ENCODE peak calls at places on chromosomes 3 and 15, in four cellular contexts. A is IMR-90, Y is uterus, R is transverse colon. Z is an unnamed sample.

GRCh38 chr3:52291508-52292181 is 4.0 kb downstream of the GLYCTK start:
- DNase-seq in Y (no peak), A (no peak), R (peak; percentile 41), Z (no peak)

GRCh38 chr3:102686792-102687191 is 252.0 kb downstream of the ZPLD1 start:
- DNase-seq in A (no peak), Y (no peak), R (no peak), Z (no peak)

GRCh38 chr3:117962750-117963149 is 1071.9 kb downstream of the IGSF11 start:
- DNase-seq in Y (no peak), R (no peak), A (peak; percentile 79), Z (peak; percentile 80)

GRCh38 chr15:48315041-48315440 is 16.2 kb upstream of the DUT start:
- DNase-seq in A (no peak), R (no peak), Y (no peak), Z (no peak)

GRCh38 chr15:69017978-69018377 is 3.5 kb downstream of the NOX5 start:
- DNase-seq in Y (no peak), R (no peak), A (no peak), Z (no peak)

GRCh38 chr15:55389276-55389631 is 18.9 kb downstream of the CCPG1 start:
- DNase-seq in R (no peak), Y (no peak), A (peak; percentile 35), Z (peak; percentile 36)

GRCh38 chr3:194277547-194278091 is 73.5 kb downstream of the CPN2 start:
- DNase-seq in R (peak; percentile 21), Y (peak; percentile 86), A (peak; percentile 33), Z (peak; percentile 72)

GRCh38 chr3:177441813-177442646 is 244.7 kb upstream of the TBL1XR1 start:
- DNase-seq in Y (peak; percentile 57), R (no peak), A (no peak), Z (peak; percentile 71)

GRCh38 chr3:132417695-132418520 is 606 bp downstream of the DNAJC13 start:
- DNase-seq in Y (no peak), R (peak; percentile 80), A (peak; percentile 58), Z (peak; percentile 66)

GRCh38 chr3:84224262-84224661 is 734.5 kb upstream of the CADM2 start:
- DNase-seq in R (no peak), A (no peak), Y (no peak), Z (peak; percentile 16)

GRCh38 chr15:52791776-52792175 is 1.6 kb upstream of the ONECUT1 start:
- DNase-seq in R (no peak), Y (no peak), A (no peak), Z (no peak)

GRCh38 chr3:158200973-158201372 is 91.1 kb downstream of the RSRC1 start:
- DNase-seq in R (no peak), Y (no peak), A (no peak), Z (no peak)

GRCh38 chr3:88033088-88033487 is 25.7 kb downstream of the CGGBP1 start:
- DNase-seq in A (no peak), Y (no peak), R (no peak), Z (no peak)

GRCh38 chr3:88031543-88032148 is 27.2 kb downstream of the CGGBP1 start:
- DNase-seq in Y (no peak), R (no peak), A (peak; percentile 27), Z (peak; percentile 27)

GRCh38 chr3:88033806-88034205 is 25.0 kb downstream of the CGGBP1 start:
- DNase-seq in Y (no peak), R (no peak), A (no peak), Z (no peak)

GRCh38 chr3:88030200-88030599 is 28.6 kb downstream of the CGGBP1 start:
- DNase-seq in Y (no peak), A (no peak), R (no peak), Z (no peak)

GRCh38 chr3:88032245-88032644 is 26.6 kb downstream of the CGGBP1 start:
- DNase-seq in Y (no peak), A (peak; percentile 3), R (no peak), Z (peak; percentile 6)
- H3K4me3 ChIP-seq in Y (peak overlapping the region; percentile 30), A (peak overlapping the region; percentile 74), R (peak overlapping the region; percentile 25), Z (peak overlapping the region; percentile 66)

GRCh38 chr3:122919291-122919610 is 108.3 kb downstream of the SEMA5B start:
- DNase-seq in Y (no peak), R (no peak), A (no peak), Z (no peak)
- H3K27me3 ChIP-seq in Y (no peaks in the 10 kb centered on the region), R (peaks cover 50% of the 10 kb centered on the region), A (peaks cover 67% of the 10 kb centered on the region), Z (peaks cover 23% of the 10 kb centered on the region)

GRCh38 chr3:25403890-25404460 is 24.1 kb upstream of the RARB start:
- DNase-seq in A (no peak), R (no peak), Y (no peak), Z (no peak)
- H3K4me3 ChIP-seq in A (no peak overlapping the region), R (no peak overlapping the region), Y (no peak overlapping the region), Z (no peak overlapping the region)

GRCh38 chr15:96412045-96412918 is 81.8 kb downstream of the NR2F2 start:
- DNase-seq in A (no peak), R (no peak), Y (no peak), Z (no peak)

GRCh38 chr15:96409231-96410138 is 79.0 kb downstream of the NR2F2 start:
- DNase-seq in R (peak; percentile 16), Y (no peak), A (peak; percentile 5), Z (peak; percentile 1)

GRCh38 chr15:96408591-96409183 is 78.2 kb downstream of the NR2F2 start:
- DNase-seq in Y (no peak), R (no peak), A (no peak), Z (no peak)

GRCh38 chr15:96411056-96412031 is 80.8 kb downstream of the NR2F2 start:
- DNase-seq in A (no peak), Y (no peak), R (no peak), Z (no peak)

DNA sequence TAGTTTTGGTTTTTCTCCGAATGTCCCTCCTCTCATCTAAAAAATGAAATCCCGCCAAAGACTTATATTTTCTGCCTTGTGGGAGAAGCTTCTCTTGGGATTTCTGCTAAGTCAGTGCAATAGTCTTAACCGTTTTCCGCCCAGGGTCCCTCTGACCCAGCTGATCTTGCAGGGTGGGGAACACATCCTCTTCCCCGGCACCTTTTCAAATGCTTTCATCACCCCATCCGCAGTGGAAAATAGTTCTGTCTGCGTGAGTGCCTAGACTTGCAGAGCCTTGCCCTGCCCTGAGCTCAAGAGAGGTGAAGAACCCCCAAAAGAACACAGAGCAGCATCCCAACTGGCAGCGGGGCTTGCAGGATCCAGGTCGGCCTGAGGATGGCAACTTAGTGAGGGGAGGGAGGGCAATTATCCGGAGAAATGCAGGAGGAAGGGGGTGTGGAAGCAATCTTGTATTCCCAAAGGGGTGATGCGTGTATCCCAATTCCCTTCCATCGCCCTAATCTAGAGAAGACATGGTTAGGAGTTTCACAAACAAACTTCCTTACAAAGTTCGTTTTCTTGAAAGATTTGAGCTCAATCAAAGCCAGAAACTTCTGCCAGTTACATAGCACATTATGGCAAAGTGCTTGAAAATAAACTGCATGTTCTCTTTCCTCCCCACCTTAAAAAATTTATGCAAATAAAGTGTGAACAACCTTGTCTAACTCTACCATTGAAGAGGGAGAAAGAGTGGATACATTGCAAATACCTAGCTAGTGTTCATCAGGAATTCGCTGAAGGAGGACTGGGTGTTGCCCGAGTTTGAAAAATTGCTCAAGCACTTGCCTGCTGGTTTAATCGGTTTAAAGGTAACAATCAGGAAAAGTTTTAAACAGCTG is 79.9 kb downstream of the NR2F2 start:
- DNase-seq in A (no peak), Y (no peak), R (no peak), Z (no peak)
- H3K27me3 ChIP-seq in A (peaks cover 85% of the 10 kb centered on the region), Y (peaks cover 20% of the 10 kb centered on the region), R (peaks cover 99% of the 10 kb centered on the region), Z (peaks cover 92% of the 10 kb centered on the region)

DNA sequence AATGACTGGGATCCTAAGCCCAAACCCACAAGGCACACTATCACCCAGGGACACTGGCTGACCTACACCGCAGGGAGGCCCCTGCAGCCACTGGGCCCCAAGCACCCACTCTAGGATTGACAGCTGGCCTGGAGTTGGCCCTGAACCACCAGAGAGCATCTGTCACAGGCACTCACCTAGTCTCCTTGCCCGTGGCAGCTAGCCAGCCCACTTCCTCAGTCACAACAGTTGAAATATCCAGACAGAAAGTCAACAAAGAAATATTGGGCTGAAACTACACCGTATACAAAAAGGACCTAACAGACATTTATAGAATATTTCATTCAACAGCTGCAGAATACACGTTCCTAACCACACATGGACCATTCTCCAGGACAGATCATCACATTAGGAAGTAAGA is 5.2 kb upstream of the SPINK8 start:
- DNase-seq in A (no peak), Y (no peak), R (no peak), Z (peak; percentile 0)
- H3K4me3 ChIP-seq in A (no peak overlapping the region), Y (no peak overlapping the region), R (no peak overlapping the region), Z (no peak overlapping the region)

GRCh38 chr3:195761031-195761430 is 40.3 kb downstream of the MUC20 start:
- DNase-seq in R (no peak), A (no peak), Y (no peak), Z (no peak)
- H3K27me3 ChIP-seq in R (peaks cover 13% of the 10 kb centered on the region), A (peaks cover 72% of the 10 kb centered on the region), Y (no peaks in the 10 kb centered on the region), Z (peaks cover 37% of the 10 kb centered on the region)

DNA sequence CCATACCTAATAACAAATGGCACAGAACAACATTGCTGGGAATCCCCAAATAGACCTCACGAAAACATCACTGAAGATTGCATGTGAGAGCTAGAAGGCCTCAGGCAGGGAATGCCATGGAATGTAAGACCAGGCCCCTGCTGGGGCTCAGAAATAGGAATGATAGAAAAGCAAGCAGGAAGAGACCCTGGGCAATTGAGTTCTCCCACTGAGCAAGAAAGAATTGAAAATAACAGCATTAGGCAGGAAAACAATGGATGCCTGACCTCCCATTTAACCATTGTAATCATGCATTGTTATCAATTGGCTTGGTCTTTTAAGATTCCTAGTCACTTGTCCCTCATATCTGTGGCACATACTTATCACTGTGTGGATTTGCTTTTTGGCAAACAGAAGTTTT is 581.6 kb downstream of the FHIT start:
- DNase-seq in A (no peak), Y (no peak), R (no peak), Z (no peak)
- H3K4me3 ChIP-seq in A (no peak overlapping the region), Y (no peak overlapping the region), R (no peak overlapping the region), Z (no peak overlapping the region)

DNA sequence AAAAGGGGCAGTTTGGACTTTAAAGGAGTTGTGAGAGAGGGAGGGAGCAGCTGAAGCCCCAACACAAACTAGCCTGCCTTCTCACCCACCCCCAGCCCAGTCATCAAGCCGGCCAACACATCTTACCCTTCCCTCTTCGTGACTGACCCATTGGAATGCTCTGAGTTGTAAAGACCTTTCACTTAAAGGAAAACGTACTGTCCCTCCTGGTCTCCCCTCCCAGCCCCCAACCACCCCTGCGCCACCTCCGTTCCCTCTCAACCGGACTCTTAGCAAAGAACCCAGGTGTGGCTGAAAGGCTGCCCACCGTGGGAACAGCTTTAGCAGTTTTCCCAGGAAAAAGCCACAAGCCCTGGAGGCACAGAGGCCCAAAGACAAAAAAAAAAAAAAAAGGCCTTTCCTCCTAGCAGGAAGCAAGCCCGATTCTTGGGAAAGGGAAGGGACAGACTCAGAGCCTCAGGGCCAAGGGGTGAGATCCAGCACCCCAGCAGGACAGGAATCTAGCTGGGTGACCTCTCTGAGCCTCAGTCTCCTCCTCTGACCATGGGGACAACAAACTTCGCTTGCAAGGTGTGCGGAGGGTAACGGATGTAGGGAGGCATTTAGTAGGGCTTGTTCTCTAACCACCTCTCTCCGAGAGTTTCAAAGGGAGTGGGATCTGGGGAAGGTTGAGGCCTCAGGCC is 2.4 kb downstream of the CYP11A1 start:
- DNase-seq in A (peak; percentile 37), R (no peak), Y (no peak), Z (no peak)
- H3K27me3 ChIP-seq in A (peaks cover 32% of the 10 kb centered on the region), R (peaks cover 49% of the 10 kb centered on the region), Y (no peaks in the 10 kb centered on the region), Z (no peaks in the 10 kb centered on the region)

DNA sequence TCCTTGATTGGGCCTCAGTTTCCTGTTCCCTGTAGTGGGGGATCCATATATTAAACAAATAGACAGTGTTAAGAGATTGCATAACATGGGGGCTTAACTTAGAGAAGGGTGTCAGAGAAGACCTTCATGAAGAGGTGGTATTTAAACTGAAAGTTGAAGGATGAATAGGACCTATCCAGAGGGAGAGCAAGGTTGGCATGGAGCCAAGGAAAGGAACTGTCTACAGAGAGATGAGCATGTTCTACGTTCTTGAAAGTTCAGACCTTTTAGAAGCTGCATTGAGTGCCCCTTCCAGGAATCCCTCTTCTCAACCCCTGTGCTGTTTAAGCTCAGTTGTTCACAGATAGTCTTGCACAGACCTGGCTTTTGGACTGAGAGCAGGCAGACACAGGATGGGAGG is 2.4 kb downstream of the HTD2 start:
- DNase-seq in A (peak; percentile 12), Y (no peak), R (no peak), Z (no peak)
- H3K4me3 ChIP-seq in A (no peak overlapping the region), Y (no peak overlapping the region), R (no peak overlapping the region), Z (no peak overlapping the region)

GRCh38 chr15:96889734-96890480 is 559.4 kb downstream of the NR2F2 start:
- DNase-seq in R (no peak), Y (peak; percentile 19), A (no peak), Z (no peak)
- H3K27me3 ChIP-seq in R (no peaks in the 10 kb centered on the region), Y (no peaks in the 10 kb centered on the region), A (no peaks in the 10 kb centered on the region), Z (no peaks in the 10 kb centered on the region)

Z was measured in astrocyte.